ENCODE peak calls at places on chromosomes 16 and 17, in nine cellular contexts. One of them, this sample, is unnamed.

GRCh38 chr17:45980855-45981254 is 18.2 kb upstream of the STH start:
- DNase-seq in T-cell: no peak
- DNase-seq in colonic mucosa: no peak
- DNase-seq in SK-N-MC: no peak
- DNase-seq in RWPE1: no peak
- DNase-seq in stimulated activated CD4-positive, alpha-beta T cell treated with anti-CD3 and anti-CD28 coated beads, TNF-alpha, amount 100 ng/mL, for 4 hours: no peak
- DNase-seq in EL: no peak
- DNase-seq in activated CD4-positive, alpha-beta T cell treated with anti-CD3 and anti-CD28 coated beads, Interleukin-2, amount 10 ng/mL, durations not matched to agents 7 days and 5 days: no peak
- DNase-seq in substantia nigra: no peak
- DNase-seq in this sample: no peak

GRCh38 chr16:8173111-8173644 is 417.1 kb downstream of the TMEM114 start:
- DNase-seq in T-cell: no peak
- DNase-seq in colonic mucosa: peak; percentile 58
- DNase-seq in SK-N-MC: peak; percentile 6
- DNase-seq in RWPE1: peak; percentile 25
- DNase-seq in stimulated activated CD4-positive, alpha-beta T cell treated with anti-CD3 and anti-CD28 coated beads, TNF-alpha, amount 100 ng/mL, for 4 hours: no peak
- DNase-seq in EL: peak; percentile 3
- DNase-seq in activated CD4-positive, alpha-beta T cell treated with anti-CD3 and anti-CD28 coated beads, Interleukin-2, amount 10 ng/mL, durations not matched to agents 7 days and 5 days: peak; percentile 37
- DNase-seq in substantia nigra: peak; percentile 47
- DNase-seq in this sample: peak; percentile 71

GRCh38 chr17:49779730-49780220 is 8.7 kb upstream of the KAT7 start:
- DNase-seq in T-cell: no peak
- DNase-seq in colonic mucosa: peak; percentile 29
- DNase-seq in SK-N-MC: no peak
- DNase-seq in RWPE1: peak; percentile 23
- DNase-seq in stimulated activated CD4-positive, alpha-beta T cell treated with anti-CD3 and anti-CD28 coated beads, TNF-alpha, amount 100 ng/mL, for 4 hours: no peak
- DNase-seq in EL: peak; percentile 71
- DNase-seq in activated CD4-positive, alpha-beta T cell treated with anti-CD3 and anti-CD28 coated beads, Interleukin-2, amount 10 ng/mL, durations not matched to agents 7 days and 5 days: peak; percentile 27
- DNase-seq in substantia nigra: peak; percentile 6
- DNase-seq in this sample: no peak

GRCh38 chr16:65618335-65618734 is 496.5 kb upstream of the CDH11 start:
- DNase-seq in T-cell: no peak
- DNase-seq in colonic mucosa: no peak
- DNase-seq in SK-N-MC: no peak
- DNase-seq in RWPE1: no peak
- DNase-seq in stimulated activated CD4-positive, alpha-beta T cell treated with anti-CD3 and anti-CD28 coated beads, TNF-alpha, amount 100 ng/mL, for 4 hours: no peak
- DNase-seq in EL: no peak
- DNase-seq in activated CD4-positive, alpha-beta T cell treated with anti-CD3 and anti-CD28 coated beads, Interleukin-2, amount 10 ng/mL, durations not matched to agents 7 days and 5 days: no peak
- DNase-seq in substantia nigra: no peak
- DNase-seq in this sample: no peak

GRCh38 chr17:45273551-45273957 is 11.7 kb upstream of the SPATA32 start:
- DNase-seq in T-cell: no peak
- DNase-seq in colonic mucosa: no peak
- DNase-seq in SK-N-MC: no peak
- DNase-seq in RWPE1: no peak
- DNase-seq in stimulated activated CD4-positive, alpha-beta T cell treated with anti-CD3 and anti-CD28 coated beads, TNF-alpha, amount 100 ng/mL, for 4 hours: no peak
- DNase-seq in EL: no peak
- DNase-seq in activated CD4-positive, alpha-beta T cell treated with anti-CD3 and anti-CD28 coated beads, Interleukin-2, amount 10 ng/mL, durations not matched to agents 7 days and 5 days: no peak
- DNase-seq in substantia nigra: no peak
- DNase-seq in this sample: no peak

GRCh38 chr16:55655709-55656694 is at the start of gene SLC6A2:
- DNase-seq in T-cell: no peak
- DNase-seq in colonic mucosa: no peak
- DNase-seq in SK-N-MC: no peak
- DNase-seq in RWPE1: peak; percentile 19
- DNase-seq in stimulated activated CD4-positive, alpha-beta T cell treated with anti-CD3 and anti-CD28 coated beads, TNF-alpha, amount 100 ng/mL, for 4 hours: no peak
- DNase-seq in EL: no peak
- DNase-seq in activated CD4-positive, alpha-beta T cell treated with anti-CD3 and anti-CD28 coated beads, Interleukin-2, amount 10 ng/mL, durations not matched to agents 7 days and 5 days: no peak
- DNase-seq in substantia nigra: no peak
- DNase-seq in this sample: no peak

GRCh38 chr16:68995011-68995504 is 110.4 kb upstream of the HAS3 start:
- DNase-seq in T-cell: no peak
- DNase-seq in colonic mucosa: no peak
- DNase-seq in SK-N-MC: no peak
- DNase-seq in RWPE1: peak; percentile 74
- DNase-seq in stimulated activated CD4-positive, alpha-beta T cell treated with anti-CD3 and anti-CD28 coated beads, TNF-alpha, amount 100 ng/mL, for 4 hours: no peak
- DNase-seq in EL: peak; percentile 78
- DNase-seq in activated CD4-positive, alpha-beta T cell treated with anti-CD3 and anti-CD28 coated beads, Interleukin-2, amount 10 ng/mL, durations not matched to agents 7 days and 5 days: no peak
- DNase-seq in substantia nigra: no peak
- DNase-seq in this sample: no peak

GRCh38 chr16:51524555-51525373 is 373.7 kb upstream of the SALL1 start:
- DNase-seq in T-cell: no peak
- DNase-seq in colonic mucosa: no peak
- DNase-seq in SK-N-MC: no peak
- DNase-seq in RWPE1: peak; percentile 16
- DNase-seq in stimulated activated CD4-positive, alpha-beta T cell treated with anti-CD3 and anti-CD28 coated beads, TNF-alpha, amount 100 ng/mL, for 4 hours: no peak
- DNase-seq in EL: peak; percentile 32
- DNase-seq in activated CD4-positive, alpha-beta T cell treated with anti-CD3 and anti-CD28 coated beads, Interleukin-2, amount 10 ng/mL, durations not matched to agents 7 days and 5 days: no peak
- DNase-seq in substantia nigra: no peak
- DNase-seq in this sample: no peak

GRCh38 chr17:38719943-38720641 is 10.0 kb upstream of the CISD3 start:
- DNase-seq in T-cell: no peak
- DNase-seq in colonic mucosa: no peak
- DNase-seq in SK-N-MC: no peak
- DNase-seq in RWPE1: no peak
- DNase-seq in stimulated activated CD4-positive, alpha-beta T cell treated with anti-CD3 and anti-CD28 coated beads, TNF-alpha, amount 100 ng/mL, for 4 hours: no peak
- DNase-seq in EL: no peak
- DNase-seq in activated CD4-positive, alpha-beta T cell treated with anti-CD3 and anti-CD28 coated beads, Interleukin-2, amount 10 ng/mL, durations not matched to agents 7 days and 5 days: no peak
- DNase-seq in substantia nigra: no peak
- DNase-seq in this sample: no peak

GRCh38 chr16:68086336-68086821 is 1.2 kb downstream of the NFATC3 start:
- DNase-seq in T-cell: no peak
- DNase-seq in colonic mucosa: no peak
- DNase-seq in SK-N-MC: no peak
- DNase-seq in RWPE1: peak; percentile 45
- DNase-seq in stimulated activated CD4-positive, alpha-beta T cell treated with anti-CD3 and anti-CD28 coated beads, TNF-alpha, amount 100 ng/mL, for 4 hours: no peak
- DNase-seq in EL: peak; percentile 55
- DNase-seq in activated CD4-positive, alpha-beta T cell treated with anti-CD3 and anti-CD28 coated beads, Interleukin-2, amount 10 ng/mL, durations not matched to agents 7 days and 5 days: no peak
- DNase-seq in substantia nigra: no peak
- DNase-seq in this sample: no peak

GRCh38 chr17:1764274-1764673 is 2.4 kb downstream of the SERPINF1 start:
- DNase-seq in T-cell: peak; percentile 52
- DNase-seq in colonic mucosa: peak; percentile 65
- DNase-seq in SK-N-MC: no peak
- DNase-seq in RWPE1: no peak
- DNase-seq in stimulated activated CD4-positive, alpha-beta T cell treated with anti-CD3 and anti-CD28 coated beads, TNF-alpha, amount 100 ng/mL, for 4 hours: no peak
- DNase-seq in EL: peak; percentile 50
- DNase-seq in activated CD4-positive, alpha-beta T cell treated with anti-CD3 and anti-CD28 coated beads, Interleukin-2, amount 10 ng/mL, durations not matched to agents 7 days and 5 days: peak; percentile 90
- DNase-seq in substantia nigra: peak; percentile 32
- DNase-seq in this sample: peak; percentile 66

GRCh38 chr17:193841-194806 is 12.7 kb upstream of the DOC2B start:
- DNase-seq in T-cell: no peak
- DNase-seq in colonic mucosa: no peak
- DNase-seq in SK-N-MC: no peak
- DNase-seq in RWPE1: no peak
- DNase-seq in stimulated activated CD4-positive, alpha-beta T cell treated with anti-CD3 and anti-CD28 coated beads, TNF-alpha, amount 100 ng/mL, for 4 hours: no peak
- DNase-seq in EL: no peak
- DNase-seq in activated CD4-positive, alpha-beta T cell treated with anti-CD3 and anti-CD28 coated beads, Interleukin-2, amount 10 ng/mL, durations not matched to agents 7 days and 5 days: no peak
- DNase-seq in substantia nigra: peak; percentile 19
- DNase-seq in this sample: no peak

GRCh38 chr17:58309918-58310259 is 18.7 kb downstream of the TSPOAP1 start:
- DNase-seq in T-cell: no peak
- DNase-seq in colonic mucosa: no peak
- DNase-seq in SK-N-MC: no peak
- DNase-seq in RWPE1: no peak
- DNase-seq in stimulated activated CD4-positive, alpha-beta T cell treated with anti-CD3 and anti-CD28 coated beads, TNF-alpha, amount 100 ng/mL, for 4 hours: no peak
- DNase-seq in EL: no peak
- DNase-seq in activated CD4-positive, alpha-beta T cell treated with anti-CD3 and anti-CD28 coated beads, Interleukin-2, amount 10 ng/mL, durations not matched to agents 7 days and 5 days: no peak
- DNase-seq in substantia nigra: no peak
- DNase-seq in this sample: no peak

GRCh38 chr16:86133847-86134375 is 234.9 kb downstream of the IRF8 start:
- DNase-seq in T-cell: no peak
- DNase-seq in colonic mucosa: no peak
- DNase-seq in SK-N-MC: no peak
- DNase-seq in RWPE1: no peak
- DNase-seq in stimulated activated CD4-positive, alpha-beta T cell treated with anti-CD3 and anti-CD28 coated beads, TNF-alpha, amount 100 ng/mL, for 4 hours: no peak
- DNase-seq in EL: no peak
- DNase-seq in activated CD4-positive, alpha-beta T cell treated with anti-CD3 and anti-CD28 coated beads, Interleukin-2, amount 10 ng/mL, durations not matched to agents 7 days and 5 days: no peak
- DNase-seq in substantia nigra: no peak
- DNase-seq in this sample: no peak

GRCh38 chr17:54944796-54945195 is 23.7 kb downstream of the COX11 start:
- DNase-seq in T-cell: no peak
- DNase-seq in colonic mucosa: no peak
- DNase-seq in SK-N-MC: no peak
- DNase-seq in RWPE1: no peak
- DNase-seq in stimulated activated CD4-positive, alpha-beta T cell treated with anti-CD3 and anti-CD28 coated beads, TNF-alpha, amount 100 ng/mL, for 4 hours: no peak
- DNase-seq in EL: peak; percentile 53
- DNase-seq in activated CD4-positive, alpha-beta T cell treated with anti-CD3 and anti-CD28 coated beads, Interleukin-2, amount 10 ng/mL, durations not matched to agents 7 days and 5 days: no peak
- DNase-seq in substantia nigra: no peak
- DNase-seq in this sample: no peak

GRCh38 chr17:51585514-51586104 is 325.3 kb downstream of the UTP18 start:
- DNase-seq in T-cell: no peak
- DNase-seq in colonic mucosa: no peak
- DNase-seq in SK-N-MC: no peak
- DNase-seq in RWPE1: peak; percentile 5
- DNase-seq in stimulated activated CD4-positive, alpha-beta T cell treated with anti-CD3 and anti-CD28 coated beads, TNF-alpha, amount 100 ng/mL, for 4 hours: no peak
- DNase-seq in EL: no peak
- DNase-seq in activated CD4-positive, alpha-beta T cell treated with anti-CD3 and anti-CD28 coated beads, Interleukin-2, amount 10 ng/mL, durations not matched to agents 7 days and 5 days: no peak
- DNase-seq in substantia nigra: peak; percentile 1
- DNase-seq in this sample: peak; percentile 26

GRCh38 chr17:37787055-37787720 is 42.3 kb upstream of the HNF1B start:
- DNase-seq in T-cell: no peak
- DNase-seq in colonic mucosa: peak; percentile 91
- DNase-seq in SK-N-MC: no peak
- DNase-seq in RWPE1: no peak
- DNase-seq in stimulated activated CD4-positive, alpha-beta T cell treated with anti-CD3 and anti-CD28 coated beads, TNF-alpha, amount 100 ng/mL, for 4 hours: no peak
- DNase-seq in EL: peak; percentile 28
- DNase-seq in activated CD4-positive, alpha-beta T cell treated with anti-CD3 and anti-CD28 coated beads, Interleukin-2, amount 10 ng/mL, durations not matched to agents 7 days and 5 days: no peak
- DNase-seq in substantia nigra: peak; percentile 20
- DNase-seq in this sample: peak; percentile 78

GRCh38 chr17:2802574-2802973 is 6.3 kb downstream of the RAP1GAP2 start:
- DNase-seq in T-cell: no peak
- DNase-seq in colonic mucosa: no peak
- DNase-seq in SK-N-MC: no peak
- DNase-seq in RWPE1: no peak
- DNase-seq in stimulated activated CD4-positive, alpha-beta T cell treated with anti-CD3 and anti-CD28 coated beads, TNF-alpha, amount 100 ng/mL, for 4 hours: no peak
- DNase-seq in EL: no peak
- DNase-seq in activated CD4-positive, alpha-beta T cell treated with anti-CD3 and anti-CD28 coated beads, Interleukin-2, amount 10 ng/mL, durations not matched to agents 7 days and 5 days: no peak
- DNase-seq in substantia nigra: no peak
- DNase-seq in this sample: no peak

GRCh38 chr16:50651835-50652438 is 29.2 kb downstream of the SNX20 start:
- DNase-seq in T-cell: no peak
- DNase-seq in colonic mucosa: no peak
- DNase-seq in SK-N-MC: no peak
- DNase-seq in RWPE1: no peak
- DNase-seq in stimulated activated CD4-positive, alpha-beta T cell treated with anti-CD3 and anti-CD28 coated beads, TNF-alpha, amount 100 ng/mL, for 4 hours: no peak
- DNase-seq in EL: no peak
- DNase-seq in activated CD4-positive, alpha-beta T cell treated with anti-CD3 and anti-CD28 coated beads, Interleukin-2, amount 10 ng/mL, durations not matched to agents 7 days and 5 days: no peak
- DNase-seq in substantia nigra: no peak
- DNase-seq in this sample: no peak

GRCh38 chr16:47142469-47143328 is 1.0 kb downstream of the NETO2 start:
- DNase-seq in T-cell: no peak
- DNase-seq in colonic mucosa: peak; percentile 28
- DNase-seq in SK-N-MC: no peak
- DNase-seq in RWPE1: peak; percentile 21
- DNase-seq in stimulated activated CD4-positive, alpha-beta T cell treated with anti-CD3 and anti-CD28 coated beads, TNF-alpha, amount 100 ng/mL, for 4 hours: peak; percentile 17
- DNase-seq in EL: peak; percentile 42
- DNase-seq in activated CD4-positive, alpha-beta T cell treated with anti-CD3 and anti-CD28 coated beads, Interleukin-2, amount 10 ng/mL, durations not matched to agents 7 days and 5 days: no peak
- DNase-seq in substantia nigra: peak; percentile 11
- DNase-seq in this sample: peak; percentile 29

GRCh38 chr16:53056528-53056881 is 1.7 kb downstream of the CHD9 start:
- DNase-seq in T-cell: no peak
- DNase-seq in colonic mucosa: no peak
- DNase-seq in SK-N-MC: no peak
- DNase-seq in RWPE1: no peak
- DNase-seq in stimulated activated CD4-positive, alpha-beta T cell treated with anti-CD3 and anti-CD28 coated beads, TNF-alpha, amount 100 ng/mL, for 4 hours: no peak
- DNase-seq in EL: peak; percentile 65
- DNase-seq in activated CD4-positive, alpha-beta T cell treated with anti-CD3 and anti-CD28 coated beads, Interleukin-2, amount 10 ng/mL, durations not matched to agents 7 days and 5 days: no peak
- DNase-seq in substantia nigra: no peak
- DNase-seq in this sample: no peak

GRCh38 chr17:57989011-57989345 is 924 bp upstream of the VEZF1 start:
- DNase-seq in T-cell: no peak
- DNase-seq in colonic mucosa: peak; percentile 44
- DNase-seq in SK-N-MC: no peak
- DNase-seq in RWPE1: no peak
- DNase-seq in stimulated activated CD4-positive, alpha-beta T cell treated with anti-CD3 and anti-CD28 coated beads, TNF-alpha, amount 100 ng/mL, for 4 hours: no peak
- DNase-seq in EL: peak; percentile 45
- DNase-seq in activated CD4-positive, alpha-beta T cell treated with anti-CD3 and anti-CD28 coated beads, Interleukin-2, amount 10 ng/mL, durations not matched to agents 7 days and 5 days: no peak
- DNase-seq in substantia nigra: no peak
- DNase-seq in this sample: peak; percentile 31

GRCh38 chr16:81238296-81239011 is at the start of gene BCO1:
- DNase-seq in T-cell: no peak
- DNase-seq in colonic mucosa: peak; percentile 55
- DNase-seq in SK-N-MC: no peak
- DNase-seq in RWPE1: peak; percentile 49
- DNase-seq in stimulated activated CD4-positive, alpha-beta T cell treated with anti-CD3 and anti-CD28 coated beads, TNF-alpha, amount 100 ng/mL, for 4 hours: no peak
- DNase-seq in EL: peak; percentile 53
- DNase-seq in activated CD4-positive, alpha-beta T cell treated with anti-CD3 and anti-CD28 coated beads, Interleukin-2, amount 10 ng/mL, durations not matched to agents 7 days and 5 days: no peak
- DNase-seq in substantia nigra: peak; percentile 6
- DNase-seq in this sample: peak; percentile 56

GRCh38 chr17:16440814-16441629 is 25.7 kb downstream of the TRPV2 start:
- DNase-seq in T-cell: no peak
- DNase-seq in colonic mucosa: no peak
- DNase-seq in SK-N-MC: no peak
- DNase-seq in RWPE1: no peak
- DNase-seq in stimulated activated CD4-positive, alpha-beta T cell treated with anti-CD3 and anti-CD28 coated beads, TNF-alpha, amount 100 ng/mL, for 4 hours: no peak
- DNase-seq in EL: peak; percentile 33
- DNase-seq in activated CD4-positive, alpha-beta T cell treated with anti-CD3 and anti-CD28 coated beads, Interleukin-2, amount 10 ng/mL, durations not matched to agents 7 days and 5 days: no peak
- DNase-seq in substantia nigra: no peak
- DNase-seq in this sample: no peak

GRCh38 chr16:2840914-2841313 is 10.8 kb downstream of the ZG16B start:
- DNase-seq in T-cell: no peak
- DNase-seq in colonic mucosa: no peak
- DNase-seq in SK-N-MC: no peak
- DNase-seq in RWPE1: no peak
- DNase-seq in stimulated activated CD4-positive, alpha-beta T cell treated with anti-CD3 and anti-CD28 coated beads, TNF-alpha, amount 100 ng/mL, for 4 hours: no peak
- DNase-seq in EL: no peak
- DNase-seq in activated CD4-positive, alpha-beta T cell treated with anti-CD3 and anti-CD28 coated beads, Interleukin-2, amount 10 ng/mL, durations not matched to agents 7 days and 5 days: no peak
- DNase-seq in substantia nigra: no peak
- DNase-seq in this sample: no peak

GRCh38 chr17:73052923-73053322 is 39.6 kb downstream of the SLC39A11 start:
- DNase-seq in T-cell: no peak
- DNase-seq in colonic mucosa: no peak
- DNase-seq in SK-N-MC: no peak
- DNase-seq in RWPE1: no peak
- DNase-seq in stimulated activated CD4-positive, alpha-beta T cell treated with anti-CD3 and anti-CD28 coated beads, TNF-alpha, amount 100 ng/mL, for 4 hours: no peak
- DNase-seq in EL: no peak
- DNase-seq in activated CD4-positive, alpha-beta T cell treated with anti-CD3 and anti-CD28 coated beads, Interleukin-2, amount 10 ng/mL, durations not matched to agents 7 days and 5 days: no peak
- DNase-seq in substantia nigra: no peak
- DNase-seq in this sample: no peak

GRCh38 chr16:54102888-54103866 is 183.4 kb downstream of the IRX3 start:
- DNase-seq in T-cell: no peak
- DNase-seq in colonic mucosa: no peak
- DNase-seq in SK-N-MC: no peak
- DNase-seq in RWPE1: no peak
- DNase-seq in stimulated activated CD4-positive, alpha-beta T cell treated with anti-CD3 and anti-CD28 coated beads, TNF-alpha, amount 100 ng/mL, for 4 hours: no peak
- DNase-seq in EL: no peak
- DNase-seq in activated CD4-positive, alpha-beta T cell treated with anti-CD3 and anti-CD28 coated beads, Interleukin-2, amount 10 ng/mL, durations not matched to agents 7 days and 5 days: no peak
- DNase-seq in substantia nigra: no peak
- DNase-seq in this sample: no peak

GRCh38 chr16:29825145-29826044 is 5.1 kb downstream of the MVP start:
- DNase-seq in T-cell: no peak
- DNase-seq in colonic mucosa: peak; percentile 70
- DNase-seq in SK-N-MC: no peak
- DNase-seq in RWPE1: peak; percentile 33
- DNase-seq in stimulated activated CD4-positive, alpha-beta T cell treated with anti-CD3 and anti-CD28 coated beads, TNF-alpha, amount 100 ng/mL, for 4 hours: no peak
- DNase-seq in EL: peak; percentile 87
- DNase-seq in activated CD4-positive, alpha-beta T cell treated with anti-CD3 and anti-CD28 coated beads, Interleukin-2, amount 10 ng/mL, durations not matched to agents 7 days and 5 days: peak; percentile 63
- DNase-seq in substantia nigra: peak; percentile 39
- DNase-seq in this sample: no peak

GRCh38 chr16:74874912-74875311 is 100.3 kb upstream of the FA2H start:
- DNase-seq in T-cell: no peak
- DNase-seq in colonic mucosa: no peak
- DNase-seq in SK-N-MC: no peak
- DNase-seq in RWPE1: no peak
- DNase-seq in stimulated activated CD4-positive, alpha-beta T cell treated with anti-CD3 and anti-CD28 coated beads, TNF-alpha, amount 100 ng/mL, for 4 hours: no peak
- DNase-seq in EL: no peak
- DNase-seq in activated CD4-positive, alpha-beta T cell treated with anti-CD3 and anti-CD28 coated beads, Interleukin-2, amount 10 ng/mL, durations not matched to agents 7 days and 5 days: no peak
- DNase-seq in substantia nigra: no peak
- DNase-seq in this sample: peak; percentile 28

GRCh38 chr16:68563631-68564366 is 24.7 kb downstream of the ZFP90 start:
- DNase-seq in T-cell: no peak
- DNase-seq in colonic mucosa: no peak
- DNase-seq in SK-N-MC: no peak
- DNase-seq in RWPE1: no peak
- DNase-seq in stimulated activated CD4-positive, alpha-beta T cell treated with anti-CD3 and anti-CD28 coated beads, TNF-alpha, amount 100 ng/mL, for 4 hours: no peak
- DNase-seq in EL: no peak
- DNase-seq in activated CD4-positive, alpha-beta T cell treated with anti-CD3 and anti-CD28 coated beads, Interleukin-2, amount 10 ng/mL, durations not matched to agents 7 days and 5 days: no peak
- DNase-seq in substantia nigra: no peak
- DNase-seq in this sample: no peak